ENCODE peak calls at places on chromosomes 2 and 18, in eight cellular contexts. I is H1, W is NB4, P is stomach, R is tibial nerve, K is IMR-90, T is lower leg skin, C is GM12892. G is an unnamed sample.

GRCh38 chr2:64437883-64438282 is 16.1 kb upstream of the LGALSL start:
- DNase-seq in I (no peak), W (no peak), P (no peak), R (no peak), K (no peak), T (no peak), C (no peak), G (no peak)

GRCh38 chr2:71469403-71470398 is 16.3 kb downstream of the DYSF start:
- DNase-seq in I (no peak), W (no peak), P (no peak), R (no peak), K (no peak), T (no peak), C (no peak), G (no peak)

GRCh38 chr2:232537499-232537898 is 2.0 kb upstream of the CHRNG start:
- DNase-seq in I (no peak), W (no peak), P (peak), R (no peak), K (no peak), T (no peak), C (no peak), G (no peak)

GRCh38 chr2:70904371-70905216 is 31.1 kb upstream of the ATP6V1B1 start:
- DNase-seq in I (peak), W (no peak), P (no peak), R (no peak), K (no peak), T (no peak), C (no peak), G (no peak)

GRCh38 chr2:95283562-95283961 is 9.3 kb downstream of the PROM2 start:
- DNase-seq in I (no peak), W (no peak), P (no peak), R (no peak), K (no peak), T (no peak), C (no peak), G (no peak)

GRCh38 chr2:169080250-169081035 is 11.1 kb downstream of the DHRS9 start:
- DNase-seq in I (no peak), W (peak), P (no peak), R (no peak), K (no peak), T (no peak), C (no peak), G (no peak)

GRCh38 chr2:46701152-46701551 is 214.5 kb downstream of the MCFD2 start:
- DNase-seq in I (no peak), W (no peak), P (no peak), R (no peak), K (peak), T (no peak), C (no peak), G (no peak)

GRCh38 chr18:59900222-59901128 is 679 bp downstream of the PMAIP1 start:
- DNase-seq in I (peak), W (peak), P (peak), R (no peak), K (peak), T (no peak), C (no peak), G (peak)

GRCh38 chr2:49360051-49360767 is 205.9 kb upstream of the FSHR start:
- DNase-seq in I (no peak), W (no peak), P (no peak), R (no peak), K (no peak), T (no peak), C (no peak), G (no peak)

GRCh38 chr2:5368263-5368662 is 323.9 kb upstream of the SOX11 start:
- DNase-seq in I (no peak), W (no peak), P (no peak), R (no peak), K (no peak), T (no peak), C (no peak), G (no peak)

GRCh38 chr2:213065583-213066444 is 85.6 kb downstream of the IKZF2 start:
- DNase-seq in I (no peak), W (peak), P (peak), R (no peak), K (peak), T (no peak), C (no peak), G (no peak)

GRCh38 chr18:44564922-44565321 is 115.8 kb upstream of the SETBP1 start:
- DNase-seq in I (no peak), W (no peak), P (no peak), R (no peak), K (peak), T (no peak), C (no peak), G (no peak)

GRCh38 chr2:206392118-206392517 is 51.2 kb upstream of the ADAM23 start:
- DNase-seq in I (peak), W (peak), P (no peak), R (no peak), K (peak), T (no peak), C (no peak), G (peak)

GRCh38 chr2:177852389-177852788 is 220.2 kb downstream of the PDE11A start:
- DNase-seq in I (no peak), W (no peak), P (no peak), R (no peak), K (no peak), T (no peak), C (no peak), G (no peak)

GRCh38 chr2:85151026-85151425 is 17.8 kb downstream of the TCF7L1 start:
- DNase-seq in I (no peak), W (no peak), P (no peak), R (no peak), K (no peak), T (no peak), C (no peak), G (no peak)

GRCh38 chr18:79912994-79913831 is 38.2 kb downstream of the SLC66A2 start:
- DNase-seq in I (peak), W (no peak), P (no peak), R (no peak), K (no peak), T (no peak), C (no peak), G (no peak)

GRCh38 chr18:74946646-74947045 is 262.3 kb downstream of the PTGR3 start:
- DNase-seq in I (no peak), W (no peak), P (no peak), R (no peak), K (peak), T (no peak), C (no peak), G (no peak)

GRCh38 chr2:203361922-203362321 is 33.7 kb downstream of the ABI2 start:
- DNase-seq in I (no peak), W (no peak), P (no peak), R (no peak), K (peak), T (no peak), C (no peak), G (no peak)

GRCh38 chr2:72127401-72128058 is 20.1 kb downstream of the CYP26B1 start:
- DNase-seq in I (peak), W (no peak), P (no peak), R (no peak), K (no peak), T (no peak), C (no peak), G (no peak)

GRCh38 chr2:217868911-217869334 is 133.9 kb downstream of the TNS1 start:
- DNase-seq in I (no peak), W (no peak), P (no peak), R (no peak), K (peak), T (no peak), C (no peak), G (no peak)

GRCh38 chr2:229130522-229130921 is 140.6 kb downstream of the PID1 start:
- DNase-seq in I (no peak), W (no peak), P (no peak), R (no peak), K (no peak), T (no peak), C (no peak), G (no peak)

GRCh38 chr18:12313530-12314245 is 5.6 kb downstream of the TUBB6 start:
- DNase-seq in I (no peak), W (no peak), P (no peak), R (no peak), K (no peak), T (no peak), C (no peak), G (no peak)

GRCh38 chr2:486381-486780 is 190.8 kb downstream of the TMEM18 start:
- DNase-seq in I (no peak), W (no peak), P (no peak), R (no peak), K (no peak), T (no peak), C (no peak), G (no peak)

GRCh38 chr18:13800505-13801259 is 23.3 kb upstream of the MC5R start:
- DNase-seq in I (peak), W (no peak), P (peak), R (no peak), K (peak), T (no peak), C (no peak), G (peak)
- TF ChIP-seq POLR2A in I (no peak), W (no peak), P (no peak), R (no peak), K (no peak), T (no peak), C (no peak), G (no peak)

GRCh38 chr2:43225788-43226557 is 433 bp downstream of the ZFP36L2 start:
- DNase-seq in I (peak), W (peak), P (no peak), R (peak), K (peak), T (no peak), C (peak), G (no peak)
- TF ChIP-seq POLR2A in I (no peak), W (peak), P (peak), R (no peak), K (no peak), T (no peak), C (peak), G (no peak)

DNA sequence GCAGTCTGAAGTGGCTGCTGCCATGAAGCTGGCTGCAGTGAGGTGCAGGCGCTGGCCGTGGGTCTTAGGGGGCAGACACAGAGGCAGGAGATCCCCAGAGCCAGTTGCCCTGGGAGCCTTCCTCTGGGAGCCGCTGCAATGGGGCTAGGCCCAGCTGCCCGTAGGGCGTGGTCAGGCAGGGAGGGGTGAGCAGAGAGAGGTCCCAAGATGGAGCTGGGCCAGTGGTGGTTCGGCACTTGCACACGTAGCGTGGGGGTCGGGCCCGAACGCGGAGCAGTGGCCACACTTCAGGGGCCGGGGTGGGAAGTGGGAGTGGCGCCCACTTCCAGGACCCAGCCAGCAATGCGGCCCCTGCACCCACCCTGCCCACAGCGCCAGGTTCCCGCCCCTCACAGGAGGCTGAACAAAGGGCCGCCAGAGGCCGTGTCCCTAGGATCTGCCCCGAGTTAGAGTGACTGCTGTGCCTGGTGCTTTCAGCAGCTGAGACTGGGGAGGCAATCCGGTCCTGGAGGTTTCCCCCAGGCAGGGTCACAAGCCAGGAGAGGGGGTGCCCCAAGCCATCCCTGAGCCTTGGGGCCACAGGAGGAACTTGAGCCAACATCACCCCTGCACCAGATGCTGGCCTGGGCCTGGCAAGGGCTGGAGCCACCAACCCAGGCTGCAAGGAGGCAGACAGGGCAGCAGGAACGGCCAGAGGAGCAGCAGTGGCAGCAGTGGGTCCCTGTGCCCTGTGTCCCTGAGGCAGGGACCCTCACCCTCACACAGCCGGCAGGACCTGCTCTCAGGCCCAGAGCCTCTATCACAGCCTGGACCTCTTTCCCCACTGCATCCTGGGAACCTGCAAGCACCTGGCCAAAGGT is 21.3 kb upstream of the SP140L start:
- DNase-seq in I (no peak), W (no peak), P (no peak), R (no peak), K (no peak), T (no peak), C (no peak), G (no peak)
- TF ChIP-seq POLR2A in I (no peak), W (no peak), P (no peak), R (no peak), K (no peak), T (no peak), C (no peak), G (no peak)

DNA sequence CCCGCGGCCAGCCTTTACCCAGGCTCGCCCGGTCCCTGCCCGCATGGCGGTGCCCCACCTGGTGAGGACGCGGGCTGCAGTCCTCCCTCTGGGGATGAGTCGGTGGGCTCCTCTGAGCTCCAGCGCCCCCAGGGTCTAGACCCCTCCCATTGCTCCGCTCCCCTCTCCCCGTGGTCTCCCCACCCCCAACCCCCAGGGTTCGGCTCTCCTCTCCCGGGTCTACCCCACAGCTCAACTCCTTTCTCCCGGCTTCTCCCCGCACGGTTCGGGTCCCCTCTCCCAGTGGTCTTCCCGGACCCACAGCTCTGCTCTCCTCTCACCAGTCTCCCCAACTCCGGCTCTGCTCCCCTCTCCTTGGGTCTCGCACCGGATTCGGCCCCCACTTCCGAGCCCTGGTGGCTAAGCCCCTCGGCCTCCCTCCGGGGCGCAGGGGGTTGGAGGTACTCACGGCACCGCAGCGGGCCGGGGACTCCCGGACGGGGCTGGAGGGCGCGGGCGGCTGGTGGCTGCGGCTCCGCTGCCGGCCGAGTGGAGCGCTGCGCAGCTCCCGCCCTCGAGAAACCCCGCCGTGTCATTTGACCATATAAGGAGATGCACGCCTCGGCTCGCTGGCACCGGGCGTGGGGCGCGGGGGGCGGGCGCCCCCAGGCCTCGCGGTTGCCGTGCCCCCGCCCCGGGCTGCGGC is at the start of gene FHL2:
- DNase-seq in I (peak), W (peak), P (peak), R (peak), K (peak), T (no peak), C (peak), G (peak)
- TF ChIP-seq POLR2A in I (peak), W (no peak), P (peak), R (peak), K (peak), T (no peak), C (no peak), G (no peak)

G was measured in GM12891.